ENCODE peak calls at places on chromosomes 13 and 19, in six cellular contexts. O is endothelial cell of umbilical vein, X is mammary epithelial cell, W is GM23248, L is PC-9, C is GM23338. K is an unnamed sample.

GRCh38 chr13:113843864-113844556 is 19.9 kb downstream of the GAS6 start:
- DNase-seq in X (no peak), L (no peak), O (no peak), W (no peak), C (peak; percentile 45), K (no peak)

GRCh38 chr13:23428183-23428528 is 5.3 kb downstream of the SACS start:
- DNase-seq in X (no peak), L (no peak), W (peak; percentile 67), O (peak; percentile 68), C (no peak), K (peak; percentile 90)

GRCh38 chr13:48644141-48644540 is 9.6 kb upstream of the CYSLTR2 start:
- DNase-seq in C (no peak), X (no peak), O (no peak), W (no peak), L (no peak), K (no peak)

GRCh38 chr13:106917024-106917491 is 349.1 kb upstream of the ARGLU1 start:
- DNase-seq in C (peak; percentile 46), X (no peak), W (no peak), L (no peak), O (no peak), K (no peak)

GRCh38 chr13:77696006-77696862 is 1.3 kb upstream of the SLAIN1 start:
- DNase-seq in W (no peak), X (no peak), L (no peak), O (peak; percentile 12), C (peak; percentile 64), K (no peak)

GRCh38 chr13:79126706-79127105 is 279.3 kb downstream of the RBM26 start:
- DNase-seq in C (no peak), O (no peak), L (no peak), W (no peak), X (peak; percentile 65), K (no peak)

GRCh38 chr13:35764359-35765015 is 288.0 kb upstream of the MAB21L1 start:
- DNase-seq in L (peak; percentile 37), W (peak; percentile 33), O (no peak), X (peak; percentile 4), C (no peak), K (no peak)

GRCh38 chr19:21694171-21694906 is 73.0 kb downstream of the ZNF100 start:
- DNase-seq in L (no peak), W (no peak), C (no peak), X (no peak), O (no peak), K (no peak)

GRCh38 chr19:56951672-56952071 is 111.1 kb upstream of the PEG3 start:
- DNase-seq in W (no peak), X (no peak), O (no peak), L (no peak), C (no peak), K (no peak)

GRCh38 chr19:11044436-11044835 is 44.8 kb upstream of the LDLR start:
- DNase-seq in C (no peak), W (no peak), O (no peak), L (no peak), X (no peak), K (no peak)

GRCh38 chr19:2212861-2213711 is 23.0 kb downstream of the PLEKHJ1 start:
- DNase-seq in L (no peak), X (no peak), C (no peak), O (no peak), W (no peak), K (no peak)

DNA sequence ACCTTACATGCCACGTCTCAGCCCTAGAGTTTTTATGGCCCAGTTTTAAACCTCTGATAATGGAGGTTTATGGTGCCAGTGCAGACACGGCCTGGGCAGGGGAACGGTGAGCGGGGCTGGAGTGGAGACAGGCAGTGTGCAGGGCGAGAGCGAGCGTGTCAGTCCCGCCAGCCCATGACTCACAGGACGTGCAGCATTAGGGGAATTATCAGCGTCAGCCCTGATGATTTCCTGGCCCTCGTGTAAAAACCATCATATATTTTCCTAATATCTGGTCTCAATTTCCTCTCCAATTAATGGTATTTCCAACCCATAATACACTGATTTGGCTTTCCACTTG is 104.6 kb upstream of the VSTM2B start:
- DNase-seq in W (peak; percentile 40), O (no peak), L (no peak), C (no peak), X (no peak), K (no peak)
- TF ChIP-seq EZH2 in W (no peak), O (no peak), L (no peak), C (no peak), X (no peak), K (no peak)

GRCh38 chr13:110914293-110915056 is 394 bp downstream of the ANKRD10 start:
- DNase-seq in X (no peak), O (peak; percentile 68), L (peak; percentile 38), C (peak; percentile 73), W (peak; percentile 81), K (peak; percentile 79)

GRCh38 chr13:110915874-110916670 is 1.2 kb upstream of the ANKRD10 start:
- DNase-seq in W (peak; percentile 90), C (no peak), X (peak; percentile 64), O (no peak), L (peak; percentile 60), K (peak; percentile 69)

GRCh38 chr13:110913911-110914292 is 967 bp downstream of the ANKRD10 start:
- DNase-seq in W (peak; percentile 79), O (no peak), C (peak; percentile 51), X (peak; percentile 56), L (no peak), K (no peak)

GRCh38 chr13:110916671-110917142 is 1.8 kb upstream of the ANKRD10 start:
- DNase-seq in O (no peak), X (peak; percentile 64), W (peak; percentile 82), C (no peak), L (no peak), K (peak; percentile 92)

GRCh38 chr13:110915057-110915873 is at the start of gene ANKRD10:
- DNase-seq in W (peak; percentile 99), O (peak; percentile 100), X (peak; percentile 99), L (peak; percentile 98), C (peak; percentile 99), K (peak; percentile 97)
- H3K79me2 ChIP-seq in W (peaks cover 38% of the 10 kb centered on the region), O (peaks cover 39% of the 10 kb centered on the region), X (peaks cover 45% of the 10 kb centered on the region), L (peaks cover 45% of the 10 kb centered on the region), C (peaks cover 59% of the 10 kb centered on the region), K (peaks cover 40% of the 10 kb centered on the region)

DNA sequence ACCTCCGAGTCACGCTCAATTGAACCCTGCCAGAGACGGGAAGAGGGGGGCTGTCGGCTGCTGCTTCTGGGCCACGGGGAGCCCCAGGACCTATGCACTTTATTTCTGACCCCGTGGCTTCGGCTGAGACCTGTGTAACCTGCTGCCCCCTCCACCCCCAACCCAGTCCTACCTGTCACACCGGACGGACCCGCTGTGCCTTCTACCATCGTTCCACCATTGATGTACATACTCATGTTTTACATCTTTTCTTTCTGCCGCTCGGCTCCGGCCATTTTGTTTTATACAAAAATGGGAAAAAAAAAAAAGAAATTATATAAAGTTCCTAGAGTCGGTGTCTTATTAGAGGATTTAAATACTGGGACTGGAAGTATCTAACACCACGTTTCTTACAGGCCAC is 11.7 kb downstream of the TRIP10 start:
- DNase-seq in W (no peak), X (no peak), O (no peak), L (no peak), C (no peak), K (no peak)
- H3K36me3 ChIP-seq in W (peaks cover 27% of the 10 kb centered on the region), X (peaks cover 27% of the 10 kb centered on the region), O (peaks cover 7% of the 10 kb centered on the region), L (peaks cover 17% of the 10 kb centered on the region), C (peaks cover 40% of the 10 kb centered on the region), K (peaks cover 11% of the 10 kb centered on the region)

GRCh38 chr19:13865578-13866462 is 11.1 kb upstream of the NANOS3 start:
- DNase-seq in L (peak; percentile 29), X (no peak), O (no peak), C (no peak), W (peak; percentile 54), K (no peak)
- TF ChIP-seq EZH2 in L (no peak), X (no peak), O (no peak), C (no peak), W (no peak), K (peak; percentile 37)

GRCh38 chr13:50098693-50099092 is 83.4 kb downstream of the KCNRG start:
- DNase-seq in C (no peak), L (no peak), X (no peak), W (peak; percentile 45), O (no peak), K (no peak)

GRCh38 chr13:50090211-50090610 is 75.0 kb downstream of the KCNRG start:
- DNase-seq in L (no peak), O (no peak), W (no peak), C (no peak), X (no peak), K (no peak)

GRCh38 chr13:50089633-50090032 is 74.4 kb downstream of the KCNRG start:
- DNase-seq in O (no peak), C (no peak), L (no peak), X (no peak), W (no peak), K (no peak)

GRCh38 chr13:50099473-50099872 is 84.2 kb downstream of the KCNRG start:
- DNase-seq in W (no peak), L (no peak), C (no peak), X (no peak), O (no peak), K (no peak)

DNA sequence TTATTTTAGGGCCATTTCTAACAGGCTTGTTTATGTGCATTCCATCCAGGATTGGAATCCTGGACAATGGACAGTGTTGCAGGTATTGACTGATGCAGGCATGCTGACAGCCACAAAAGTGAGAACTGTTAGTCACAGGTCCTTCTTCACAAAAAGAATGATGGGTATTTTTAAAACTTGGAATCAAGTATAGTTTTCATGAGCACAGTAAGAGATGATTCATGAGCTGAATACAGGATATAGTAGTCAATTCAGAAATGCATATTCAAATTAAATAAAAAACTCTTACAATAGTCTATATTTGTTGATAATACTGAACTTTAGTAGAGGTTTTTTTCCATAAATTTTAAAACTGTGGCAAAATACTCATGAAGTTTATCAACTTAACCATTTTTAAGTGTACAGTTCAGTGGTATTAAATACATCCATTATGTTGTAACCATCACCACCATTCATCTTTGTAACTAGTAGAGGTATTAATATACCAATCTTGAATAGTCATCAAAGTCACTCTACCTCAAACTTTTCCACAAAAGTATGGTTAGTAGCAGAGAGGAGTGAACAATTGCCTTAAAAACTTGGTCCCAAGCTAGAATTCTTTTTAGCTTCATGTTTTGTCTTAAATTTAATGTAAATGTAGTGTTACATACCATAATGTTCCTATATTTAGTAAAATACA is 79.5 kb downstream of the KCNRG start:
- DNase-seq in W (peak; percentile 42), X (peak; percentile 60), O (no peak), C (no peak), L (no peak), K (peak; percentile 50)
- H3K79me2 ChIP-seq in W (peaks cover 96% of the 10 kb centered on the region), X (peaks cover 53% of the 10 kb centered on the region), O (peaks cover 10% of the 10 kb centered on the region), C (peaks cover 10% of the 10 kb centered on the region), L (peaks cover 81% of the 10 kb centered on the region), K (peaks cover 15% of the 10 kb centered on the region)

DNA sequence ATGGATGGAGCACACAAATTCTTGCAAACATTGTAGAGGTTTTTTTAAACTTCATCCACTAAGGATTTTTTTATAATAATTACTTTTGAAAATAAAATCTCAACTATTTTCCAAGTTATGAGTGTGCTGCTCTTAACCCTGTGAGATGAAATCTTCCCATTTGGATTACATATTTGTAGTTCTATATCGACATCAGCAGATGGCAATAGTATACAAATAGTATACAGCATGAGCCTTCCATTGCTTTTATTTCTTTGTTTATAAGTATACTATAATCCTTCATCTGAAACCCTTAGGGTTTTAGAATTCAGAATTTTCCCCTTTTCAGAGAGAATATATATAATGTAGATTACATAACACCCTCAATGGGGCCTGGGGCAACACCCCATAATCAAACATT is 70.5 kb downstream of the GJA3 start:
- DNase-seq in L (no peak), O (no peak), W (peak; percentile 38), C (no peak), X (no peak), K (peak; percentile 29)
- H3K36me3 ChIP-seq in L (no peaks in the 10 kb centered on the region), O (peaks cover 4% of the 10 kb centered on the region), W (peaks cover 18% of the 10 kb centered on the region), C (peaks cover 11% of the 10 kb centered on the region), X (no peaks in the 10 kb centered on the region), K (no peaks in the 10 kb centered on the region)

GRCh38 chr19:40778045-40778864 is at the start of gene RAB4B:
- DNase-seq in C (peak; percentile 100), W (peak; percentile 100), L (peak; percentile 97), X (peak; percentile 99), O (peak; percentile 100), K (peak; percentile 100)
- TF ChIP-seq EZH2 in C (no peak), W (no peak), L (no peak), X (no peak), O (no peak), K (no peak)